ENCODE peak calls at places on chromosomes 1 and 21, in six cellular contexts. V is activated T-cell treated with anti-CD3 and anti-CD28 coated beads for 1 hour; Q is stimulated activated CD4-positive, alpha-beta T cell treated with anti-CD3 and anti-CD28 coated beads, Interleukin-4, amount 100 ng/mL, for 48 hours; K is Peyer's patch; B is heart left ventricle; Z is stimulated activated naive CD4-positive, alpha-beta T cell. H is an unnamed sample.

GRCh38 chr1:3471356-3472087 is 17.1 kb downstream of the ARHGEF16 start:
- DNase-seq in V (no peak), Q (no peak), K (no peak), B (peak), Z (no peak), H (peak)

GRCh38 chr1:173861731-173862145 is 6.1 kb downstream of the GAS5 start:
- DNase-seq in V (no peak), Q (no peak), K (no peak), B (no peak), Z (no peak), H (peak)

GRCh38 chr21:45087022-45087823 is 12.8 kb downstream of the ADARB1 start:
- DNase-seq in V (no peak), Q (no peak), K (no peak), B (no peak), Z (no peak), H (no peak)

GRCh38 chr1:6614953-6615785 is 1.6 kb downstream of the PHF13 start:
- DNase-seq in V (no peak), Q (no peak), K (no peak), B (no peak), Z (no peak), H (no peak)

GRCh38 chr1:201360901-201361651 is 16.4 kb downstream of the TNNT2 start:
- DNase-seq in V (no peak), Q (no peak), K (no peak), B (no peak), Z (no peak), H (no peak)

GRCh38 chr1:160158534-160158933 is 7.1 kb downstream of the ATP1A4 start:
- DNase-seq in V (no peak), Q (no peak), K (no peak), B (no peak), Z (no peak), H (no peak)

GRCh38 chr1:41394918-41395598 is 33.8 kb downstream of the FOXO6 start:
- DNase-seq in V (no peak), Q (no peak), K (no peak), B (no peak), Z (no peak), H (no peak)

GRCh38 chr21:35922618-35923017 is 137.7 kb downstream of the SETD4 start:
- DNase-seq in V (no peak), Q (no peak), K (no peak), B (no peak), Z (no peak), H (peak)

GRCh38 chr21:25790122-25790951 is 55.6 kb downstream of the GABPA start:
- DNase-seq in V (no peak), Q (no peak), K (no peak), B (no peak), Z (no peak), H (no peak)

GRCh38 chr1:99326215-99326949 is 62.1 kb downstream of the PLPPR4 start:
- DNase-seq in V (no peak), Q (no peak), K (no peak), B (no peak), Z (no peak), H (no peak)

GRCh38 chr1:19644761-19645543 is 841 bp downstream of the NBL1 start:
- DNase-seq in V (no peak), Q (peak), K (peak), B (peak), Z (peak), H (no peak)

GRCh38 chr1:221782461-221782860 is 40.6 kb upstream of the DUSP10 start:
- DNase-seq in V (no peak), Q (no peak), K (no peak), B (no peak), Z (no peak), H (no peak)

GRCh38 chr21:44439211-44439600 is 16.1 kb upstream of the LRRC3 start:
- DNase-seq in V (no peak), Q (no peak), K (no peak), B (no peak), Z (no peak), H (no peak)

GRCh38 chr1:177858222-177858894 is 111.5 kb downstream of the SEC16B start:
- DNase-seq in V (no peak), Q (no peak), K (no peak), B (no peak), Z (no peak), H (no peak)

GRCh38 chr1:3890389-3891328 is 9.4 kb downstream of the C1orf174 start:
- DNase-seq in V (no peak), Q (no peak), K (no peak), B (no peak), Z (no peak), H (no peak)

GRCh38 chr1:39926343-39926769 is 24.6 kb upstream of the MYCL start:
- DNase-seq in V (no peak), Q (no peak), K (no peak), B (peak), Z (no peak), H (no peak)

GRCh38 chr21:42578034-42578433 is 64.4 kb downstream of the SLC37A1 start:
- DNase-seq in V (no peak), Q (no peak), K (no peak), B (no peak), Z (no peak), H (peak)

GRCh38 chr1:43452789-43453441 is 816 bp downstream of the HYI start:
- DNase-seq in V (no peak), Q (no peak), K (peak), B (no peak), Z (no peak), H (peak)

GRCh38 chr1:19398309-19398760 is 86.2 kb downstream of the SLC66A1 start:
- DNase-seq in V (no peak), Q (no peak), K (no peak), B (no peak), Z (no peak), H (peak)

GRCh38 chr1:32398401-32398800 is 4.2 kb upstream of the BSDC1 start:
- DNase-seq in V (no peak), Q (no peak), K (no peak), B (no peak), Z (no peak), H (peak)

GRCh38 chr1:111222308-111223125 is 5.0 kb upstream of the CHI3L2 start:
- DNase-seq in V (peak), Q (peak), K (peak), B (peak), Z (peak), H (peak)

GRCh38 chr1:240608707-240609106 is 3.2 kb downstream of the GREM2 start:
- DNase-seq in V (no peak), Q (no peak), K (no peak), B (no peak), Z (no peak), H (no peak)

GRCh38 chr1:240100351-240100750 is 8.7 kb downstream of the FMN2 start:
- DNase-seq in V (no peak), Q (no peak), K (no peak), B (no peak), Z (no peak), H (peak)

GRCh38 chr1:111717450-111717849 is 21.7 kb downstream of the INKA2 start:
- DNase-seq in V (no peak), Q (no peak), K (no peak), B (no peak), Z (no peak), H (no peak)

GRCh38 chr1:31944205-31945089 is 6.3 kb upstream of the PTP4A2 start:
- DNase-seq in V (peak), Q (peak), K (peak), B (peak), Z (peak), H (no peak)

GRCh38 chr1:42379794-42380616 is 587 bp upstream of the RIMKLA start:
- DNase-seq in V (no peak), Q (no peak), K (no peak), B (no peak), Z (no peak), H (no peak)

GRCh38 chr1:211386931-211387330 is 60.3 kb downstream of the TRAF5 start:
- DNase-seq in V (no peak), Q (no peak), K (no peak), B (no peak), Z (no peak), H (no peak)

GRCh38 chr21:20459838-20460237 is 538.4 kb upstream of the NCAM2 start:
- DNase-seq in V (no peak), Q (no peak), K (no peak), B (no peak), Z (no peak), H (no peak)

GRCh38 chr1:201282216-201282615 is 1.1 kb upstream of the PKP1 start:
- DNase-seq in V (no peak), Q (no peak), K (no peak), B (no peak), Z (no peak), H (no peak)

GRCh38 chr1:233639611-233640010 is 25.7 kb downstream of the KCNK1 start:
- DNase-seq in V (no peak), Q (no peak), K (no peak), B (no peak), Z (no peak), H (no peak)

GRCh38 chr1:211965108-211965805 is 70.1 kb downstream of the INTS7 start:
- DNase-seq in V (no peak), Q (no peak), K (no peak), B (no peak), Z (no peak), H (no peak)

GRCh38 chr1:23051510-23051909 is 32.2 kb downstream of the KDM1A start:
- DNase-seq in V (no peak), Q (no peak), K (no peak), B (no peak), Z (no peak), H (no peak)

GRCh38 chr1:110336300-110337039 is 2.7 kb upstream of the RBM15 start:
- DNase-seq in V (no peak), Q (no peak), K (no peak), B (peak), Z (no peak), H (no peak)

GRCh38 chr1:227886503-227886961 is 61.2 kb downstream of the WNT9A start:
- DNase-seq in V (no peak), Q (no peak), K (no peak), B (peak), Z (no peak), H (peak)

GRCh38 chr1:30864681-30865080 is 43.9 kb downstream of the SDC3 start:
- DNase-seq in V (no peak), Q (no peak), K (no peak), B (no peak), Z (no peak), H (no peak)

GRCh38 chr1:68375919-68376318 is 73.8 kb downstream of the RPE65 start:
- DNase-seq in V (no peak), Q (no peak), K (no peak), B (no peak), Z (no peak), H (no peak)

GRCh38 chr1:26041978-26042377 is 3.9 kb downstream of the SLC30A2 start:
- DNase-seq in V (no peak), Q (no peak), K (no peak), B (no peak), Z (no peak), H (no peak)

H was measured in SJSA1.